ENCODE peak calls at places on chromosomes 16 and 17, in four cellular contexts. O is mammary epithelial cell, U is GM23248, K is neural progenitor cell. N is an unnamed sample.

GRCh38 chr17:66414528-66415175 is 112.2 kb downstream of the PRKCA start:
- DNase-seq in K (no peak), U (no peak), O (no peak), N (no peak)

GRCh38 chr16:49881890-49882289 is 26.0 kb upstream of the ZNF423 start:
- DNase-seq in U (no peak), K (no peak), O (no peak), N (no peak)

GRCh38 chr17:34997355-34997862 is 17.1 kb downstream of the LIG3 start:
- DNase-seq in K (no peak), U (no peak), O (no peak), N (peak; percentile 35)

GRCh38 chr17:48045270-48046001 is 2.7 kb upstream of the NFE2L1 start:
- DNase-seq in O (peak; percentile 87), K (no peak), U (peak; percentile 62), N (peak; percentile 48)

GRCh38 chr17:48515925-48516900 is 14.6 kb downstream of the HOXB1 start:
- DNase-seq in K (no peak), O (no peak), U (no peak), N (no peak)

GRCh38 chr16:57539072-57539796 is 2.9 kb upstream of the CCDC102A start:
- DNase-seq in K (no peak), O (no peak), U (no peak), N (no peak)

GRCh38 chr17:67999291-67999911 is 3.1 kb upstream of the C17orf58 start:
- DNase-seq in U (peak; percentile 41), O (peak; percentile 72), K (no peak), N (peak; percentile 30)

GRCh38 chr16:12551530-12551929 is 252.2 kb downstream of the CPPED1 start:
- DNase-seq in K (no peak), U (no peak), O (no peak), N (no peak)

GRCh38 chr16:85049864-85050263 is 22.3 kb downstream of the KIAA0513 start:
- DNase-seq in O (no peak), U (no peak), K (no peak), N (no peak)

GRCh38 chr17:61414141-61414935 is 14.7 kb downstream of the TBX2 start:
- DNase-seq in O (no peak), U (no peak), K (no peak), N (no peak)

GRCh38 chr16:19109288-19109664 is 4.5 kb upstream of the ITPRIPL2 start:
- DNase-seq in O (no peak), U (no peak), K (no peak), N (no peak)

GRCh38 chr17:63275318-63275967 is 170.7 kb downstream of the CYB561 start:
- DNase-seq in K (no peak), O (peak; percentile 97), U (peak; percentile 98), N (peak; percentile 35)

GRCh38 chr17:79850571-79851460 is 11.6 kb upstream of the CBX4 start:
- DNase-seq in K (no peak), O (peak; percentile 90), U (peak; percentile 90), N (peak; percentile 54)

GRCh38 chr17:57579245-57579644 is 165.9 kb downstream of the CCDC182 start:
- DNase-seq in O (no peak), U (no peak), K (no peak), N (no peak)

GRCh38 chr16:85395207-85395912 is 217.8 kb upstream of the GSE1 start:
- DNase-seq in K (no peak), U (peak; percentile 99), O (peak; percentile 98), N (peak; percentile 91)

GRCh38 chr16:24309222-24309905 is 53.2 kb downstream of the CACNG3 start:
- DNase-seq in U (peak; percentile 31), O (peak; percentile 44), K (peak; percentile 13), N (peak; percentile 31)

GRCh38 chr16:12362482-12363458 is 386.2 kb downstream of the SNX29 start:
- DNase-seq in U (peak; percentile 64), K (no peak), O (no peak), N (no peak)

GRCh38 chr17:65554568-65555223 is 6.8 kb downstream of the AXIN2 start:
- DNase-seq in O (no peak), K (peak; percentile 33), U (peak; percentile 58), N (peak; percentile 17)

GRCh38 chr17:72618018-72618509 is 474.4 kb downstream of the SLC39A11 start:
- DNase-seq in U (peak; percentile 56), K (peak; percentile 16), O (no peak), N (peak; percentile 89)

GRCh38 chr16:66848172-66848571 is 4.0 kb downstream of the CA7 start:
- DNase-seq in K (no peak), U (no peak), O (no peak), N (no peak)

GRCh38 chr17:10061131-10061581 is 137.2 kb downstream of the GAS7 start:
- DNase-seq in O (no peak), U (peak; percentile 83), K (no peak), N (peak; percentile 79)

GRCh38 chr16:69930117-69930776 is 20.9 kb upstream of the CLEC18A start:
- DNase-seq in O (peak; percentile 23), U (peak; percentile 82), K (peak; percentile 87), N (peak; percentile 79)

GRCh38 chr16:14564323-14564722 is 65.7 kb downstream of the PARN start:
- DNase-seq in K (no peak), U (no peak), O (peak; percentile 79), N (peak; percentile 64)

GRCh38 chr16:78668393-78668792 is 568.9 kb downstream of the WWOX start:
- DNase-seq in U (no peak), K (no peak), O (no peak), N (no peak)

GRCh38 chr17:19403021-19403420 is 8.0 kb upstream of the RNF112 start:
- DNase-seq in K (no peak), O (no peak), U (no peak), N (no peak)

GRCh38 chr16:65489531-65490023 is 367.7 kb upstream of the CDH11 start:
- DNase-seq in U (peak; percentile 19), K (no peak), O (no peak), N (no peak)

GRCh38 chr17:81365148-81365600 is 30.1 kb upstream of the BAHCC1 start:
- DNase-seq in K (peak; percentile 85), U (peak; percentile 91), O (peak; percentile 82), N (peak; percentile 78)

GRCh38 chr17:77726549-77726957 is 231.9 kb upstream of the TNRC6C start:
- DNase-seq in O (no peak), K (no peak), U (no peak), N (no peak)

GRCh38 chr17:1197781-1198490 is 18.2 kb upstream of the ABR start:
- DNase-seq in K (no peak), U (peak; percentile 13), O (no peak), N (peak; percentile 50)

DNA sequence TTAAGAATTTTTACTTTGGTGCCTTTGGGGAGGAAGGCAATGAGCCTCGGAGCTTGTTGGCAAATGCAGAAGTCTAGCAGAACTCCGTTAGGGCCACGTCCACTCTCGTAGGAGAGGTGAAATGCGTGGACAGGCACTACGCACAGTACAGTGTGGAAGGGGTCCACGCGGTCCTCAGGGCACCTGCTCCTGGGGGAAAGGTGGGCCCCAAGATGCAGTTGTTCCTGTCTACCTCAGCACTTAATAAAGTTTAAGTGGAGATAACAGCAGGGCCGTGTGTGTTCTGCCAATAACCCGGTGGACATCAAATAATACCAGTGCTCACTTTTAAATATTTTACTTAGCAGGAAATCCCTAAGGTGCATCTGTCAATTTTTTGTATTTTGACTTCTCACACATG is 1.8 kb downstream of the RAB11FIP3 start:
- DNase-seq in K (no peak), U (peak; percentile 23), O (no peak), N (no peak)
- H3K4me1 ChIP-seq in K (peaks cover 17% of the 10 kb centered on the region), U (peaks cover 28% of the 10 kb centered on the region), O (peaks cover 36% of the 10 kb centered on the region), N (peaks cover 24% of the 10 kb centered on the region)

GRCh38 chr17:74871329-74872076 is 1.3 kb downstream of the FDXR start:
- DNase-seq in K (no peak), O (no peak), U (no peak), N (no peak)
- H3K4me3 ChIP-seq in K (peak overlapping the region; percentile 77), O (peak overlapping the region; percentile 64), U (peak overlapping the region; percentile 100), N (no peak overlapping the region)

GRCh38 chr16:88390760-88391496 is 8.2 kb downstream of the ZNF469 start:
- DNase-seq in K (no peak), U (no peak), O (no peak), N (no peak)
- TF ChIP-seq EZH2 in K (no peak), U (no peak), O (no peak), N (no peak)

GRCh38 chr17:40486513-40487370 is 14.7 kb downstream of the TNS4 start:
- DNase-seq in O (peak; percentile 71), U (peak; percentile 88), K (no peak), N (no peak)

GRCh38 chr17:40485851-40486512 is 15.4 kb downstream of the TNS4 start:
- DNase-seq in K (no peak), O (peak; percentile 96), U (peak; percentile 98), N (peak; percentile 76)

GRCh38 chr17:40483679-40484078 is 17.7 kb downstream of the TNS4 start:
- DNase-seq in U (no peak), O (no peak), K (no peak), N (peak; percentile 47)

GRCh38 chr17:40484285-40484972 is 17.0 kb downstream of the TNS4 start:
- DNase-seq in K (no peak), U (no peak), O (peak; percentile 31), N (no peak)

DNA sequence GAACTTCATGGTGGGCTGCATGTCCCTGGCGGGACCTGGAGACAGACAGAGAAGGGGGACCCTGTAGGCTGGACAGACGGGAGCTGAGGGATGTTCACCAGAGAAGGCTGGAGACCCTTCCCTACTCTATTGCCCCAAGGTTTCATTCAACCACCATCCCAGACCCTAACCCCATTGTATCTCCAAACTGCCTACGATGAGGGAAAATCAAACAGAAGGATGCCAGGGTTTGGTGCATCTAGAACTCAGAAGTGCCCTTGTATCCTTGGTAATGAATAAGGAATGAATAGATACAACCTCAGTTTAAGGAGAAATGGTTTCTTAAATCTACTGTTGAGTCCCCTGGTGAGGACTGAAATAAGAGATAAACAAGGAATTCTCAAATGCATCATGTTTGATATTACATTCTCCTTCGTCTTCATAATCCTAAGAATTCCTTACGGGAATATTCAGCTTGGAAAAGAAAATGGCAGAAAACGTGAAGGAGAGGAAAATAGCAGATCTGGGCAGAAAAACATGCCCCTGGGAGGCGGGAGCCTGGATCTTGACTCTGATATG is 16.4 kb downstream of the TNS4 start:
- DNase-seq in K (no peak), U (no peak), O (peak; percentile 1), N (no peak)
- H3K4me1 ChIP-seq in K (peaks cover 7% of the 10 kb centered on the region), U (peaks cover 57% of the 10 kb centered on the region), O (peaks cover 81% of the 10 kb centered on the region), N (peaks cover 23% of the 10 kb centered on the region)

DNA sequence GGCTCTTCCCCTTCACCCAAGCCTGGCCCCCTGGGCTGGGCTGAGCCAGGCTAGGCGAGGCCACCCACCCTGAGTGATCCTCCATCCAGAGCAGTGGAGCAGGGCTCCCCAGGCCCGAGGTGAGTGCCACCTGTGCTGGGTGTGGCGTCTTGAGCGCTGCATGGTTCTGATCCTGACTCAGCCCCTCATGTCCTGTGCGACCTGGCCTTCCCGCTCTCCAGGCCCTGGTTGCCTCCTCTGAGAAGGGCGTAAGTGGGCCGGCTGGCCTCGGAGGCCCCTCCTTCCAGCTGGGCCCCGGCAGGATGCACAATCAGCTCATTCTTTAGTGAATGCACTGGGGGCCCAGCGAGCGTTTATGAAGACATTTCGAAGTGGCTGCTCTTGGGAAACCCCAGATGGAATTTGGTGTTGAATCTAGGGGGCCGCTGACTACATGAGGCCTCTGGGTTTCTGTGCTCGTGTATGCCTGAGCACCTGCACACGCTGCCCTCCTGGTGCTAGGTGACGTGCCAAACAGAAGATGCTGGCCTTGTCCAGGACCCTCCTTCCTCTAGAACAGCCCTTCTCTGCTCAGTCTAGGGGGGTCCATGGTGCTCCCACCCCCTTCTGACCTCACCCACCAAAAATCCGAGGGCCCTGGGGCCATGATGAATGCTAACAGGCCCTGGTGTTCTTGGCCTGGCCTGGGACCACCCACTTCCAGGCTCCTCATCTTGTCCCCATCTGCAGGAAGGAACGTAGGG is 3.7 kb upstream of the TMEM92 start:
- DNase-seq in O (no peak), K (peak; percentile 50), U (peak; percentile 81), N (peak; percentile 72)
- H3K4me3 ChIP-seq in O (no peak overlapping the region), K (no peak overlapping the region), U (peak overlapping the region; percentile 46), N (no peak overlapping the region)

GRCh38 chr16:2966043-2966802 is 2.1 kb downstream of the KREMEN2 start:
- DNase-seq in U (no peak), O (no peak), K (peak; percentile 1), N (no peak)
- TF ChIP-seq EZH2 in U (no peak), O (no peak), K (no peak), N (no peak)

N was measured in hepatocyte.